ENCODE peak calls at places on chromosome 11, in ten cellular contexts. One of them, this sample, is unnamed.

GRCh38 chr11:80388133-80388532 is 947.3 kb upstream of the TENM4 start:
- DNase-seq in fibroblast of mammary gland: no peak
- DNase-seq in PC-3: peak; percentile 9
- DNase-seq in HFFc6: no peak
- DNase-seq in omental fat pad: no peak
- DNase-seq in fibroblast of lung: no peak
- DNase-seq in BE2C: no peak
- DNase-seq in IMR-90: no peak
- DNase-seq in stomach: no peak
- DNase-seq in left ventricle myocardium inferior: no peak
- DNase-seq in this sample: no peak

GRCh38 chr11:16028406-16028805 is 327.9 kb downstream of the SOX6 start:
- DNase-seq in BE2C: no peak
- DNase-seq in fibroblast of lung: peak; percentile 34
- DNase-seq in fibroblast of mammary gland: no peak
- DNase-seq in omental fat pad: no peak
- DNase-seq in HFFc6: peak; percentile 19
- DNase-seq in left ventricle myocardium inferior: no peak
- DNase-seq in PC-3: no peak
- DNase-seq in stomach: no peak
- DNase-seq in IMR-90: peak; percentile 45
- DNase-seq in this sample: no peak

GRCh38 chr11:66547662-66548009 is 933 bp downstream of the ACTN3 start:
- DNase-seq in BE2C: no peak
- DNase-seq in HFFc6: no peak
- DNase-seq in fibroblast of lung: no peak
- DNase-seq in stomach: no peak
- DNase-seq in omental fat pad: no peak
- DNase-seq in fibroblast of mammary gland: no peak
- DNase-seq in IMR-90: no peak
- DNase-seq in left ventricle myocardium inferior: no peak
- DNase-seq in PC-3: no peak
- DNase-seq in this sample: peak; percentile 32

GRCh38 chr11:92104349-92104748 is 120.3 kb upstream of the FAT3 start:
- DNase-seq in BE2C: no peak
- DNase-seq in HFFc6: no peak
- DNase-seq in fibroblast of lung: no peak
- DNase-seq in omental fat pad: no peak
- DNase-seq in left ventricle myocardium inferior: no peak
- DNase-seq in stomach: no peak
- DNase-seq in IMR-90: no peak
- DNase-seq in PC-3: no peak
- DNase-seq in fibroblast of mammary gland: no peak
- DNase-seq in this sample: no peak

GRCh38 chr11:45151362-45151982 is 5.0 kb downstream of the PRDM11 start:
- DNase-seq in fibroblast of lung: no peak
- DNase-seq in BE2C: no peak
- DNase-seq in fibroblast of mammary gland: no peak
- DNase-seq in IMR-90: no peak
- DNase-seq in HFFc6: no peak
- DNase-seq in PC-3: no peak
- DNase-seq in stomach: no peak
- DNase-seq in omental fat pad: no peak
- DNase-seq in left ventricle myocardium inferior: no peak
- DNase-seq in this sample: no peak

GRCh38 chr11:125871391-125872137 is 15.9 kb upstream of the HYLS1 start:
- DNase-seq in fibroblast of lung: peak; percentile 34
- DNase-seq in omental fat pad: peak; percentile 24
- DNase-seq in BE2C: peak; percentile 72
- DNase-seq in HFFc6: peak; percentile 16
- DNase-seq in IMR-90: peak; percentile 31
- DNase-seq in stomach: peak; percentile 37
- DNase-seq in left ventricle myocardium inferior: no peak
- DNase-seq in PC-3: peak; percentile 48
- DNase-seq in fibroblast of mammary gland: peak; percentile 42
- DNase-seq in this sample: peak; percentile 38

GRCh38 chr11:35272391-35272821 is 133.4 kb downstream of the CD44 start:
- DNase-seq in stomach: no peak
- DNase-seq in HFFc6: no peak
- DNase-seq in PC-3: no peak
- DNase-seq in BE2C: no peak
- DNase-seq in fibroblast of lung: no peak
- DNase-seq in omental fat pad: no peak
- DNase-seq in IMR-90: no peak
- DNase-seq in fibroblast of mammary gland: no peak
- DNase-seq in left ventricle myocardium inferior: no peak
- DNase-seq in this sample: no peak

GRCh38 chr11:61372659-61373058 is 10.5 kb downstream of the TMEM138 start:
- DNase-seq in PC-3: no peak
- DNase-seq in omental fat pad: no peak
- DNase-seq in HFFc6: no peak
- DNase-seq in left ventricle myocardium inferior: no peak
- DNase-seq in BE2C: no peak
- DNase-seq in IMR-90: no peak
- DNase-seq in stomach: no peak
- DNase-seq in fibroblast of mammary gland: no peak
- DNase-seq in fibroblast of lung: no peak
- DNase-seq in this sample: no peak

GRCh38 chr11:66907751-66908173 is 50.4 kb downstream of the PC start:
- DNase-seq in omental fat pad: no peak
- DNase-seq in fibroblast of lung: peak; percentile 70
- DNase-seq in IMR-90: no peak
- DNase-seq in stomach: no peak
- DNase-seq in left ventricle myocardium inferior: no peak
- DNase-seq in PC-3: no peak
- DNase-seq in HFFc6: no peak
- DNase-seq in fibroblast of mammary gland: no peak
- DNase-seq in BE2C: no peak
- DNase-seq in this sample: no peak

GRCh38 chr11:66491315-66491935 is 11.2 kb downstream of the DPP3 start:
- DNase-seq in HFFc6: no peak
- DNase-seq in fibroblast of mammary gland: no peak
- DNase-seq in IMR-90: no peak
- DNase-seq in stomach: no peak
- DNase-seq in PC-3: no peak
- DNase-seq in fibroblast of lung: no peak
- DNase-seq in left ventricle myocardium inferior: no peak
- DNase-seq in BE2C: no peak
- DNase-seq in omental fat pad: no peak
- DNase-seq in this sample: peak; percentile 48

GRCh38 chr11:59891781-59892181 is 13.2 kb downstream of the OOSP3 start:
- DNase-seq in PC-3: no peak
- DNase-seq in HFFc6: no peak
- DNase-seq in left ventricle myocardium inferior: no peak
- DNase-seq in BE2C: no peak
- DNase-seq in fibroblast of lung: no peak
- DNase-seq in stomach: no peak
- DNase-seq in IMR-90: no peak
- DNase-seq in fibroblast of mammary gland: no peak
- DNase-seq in omental fat pad: no peak
- DNase-seq in this sample: no peak

GRCh38 chr11:21933095-21933494 is 259.8 kb upstream of the ANO5 start:
- DNase-seq in omental fat pad: no peak
- DNase-seq in left ventricle myocardium inferior: no peak
- DNase-seq in HFFc6: no peak
- DNase-seq in fibroblast of mammary gland: no peak
- DNase-seq in PC-3: no peak
- DNase-seq in stomach: no peak
- DNase-seq in IMR-90: no peak
- DNase-seq in BE2C: no peak
- DNase-seq in fibroblast of lung: no peak
- DNase-seq in this sample: no peak
- TF ChIP-seq CTCF in omental fat pad: no peak
- TF ChIP-seq CTCF in left ventricle myocardium inferior: peak; percentile 51
- TF ChIP-seq CTCF in HFFc6: peak; percentile 60
- TF ChIP-seq CTCF in fibroblast of mammary gland: peak; percentile 29
- TF ChIP-seq CTCF in PC-3: peak; percentile 46
- TF ChIP-seq CTCF in stomach: no peak
- TF ChIP-seq CTCF in IMR-90: no peak
- TF ChIP-seq CTCF in BE2C: peak; percentile 59
- TF ChIP-seq CTCF in fibroblast of lung: no peak
- TF ChIP-seq CTCF in this sample: peak; percentile 78

DNA sequence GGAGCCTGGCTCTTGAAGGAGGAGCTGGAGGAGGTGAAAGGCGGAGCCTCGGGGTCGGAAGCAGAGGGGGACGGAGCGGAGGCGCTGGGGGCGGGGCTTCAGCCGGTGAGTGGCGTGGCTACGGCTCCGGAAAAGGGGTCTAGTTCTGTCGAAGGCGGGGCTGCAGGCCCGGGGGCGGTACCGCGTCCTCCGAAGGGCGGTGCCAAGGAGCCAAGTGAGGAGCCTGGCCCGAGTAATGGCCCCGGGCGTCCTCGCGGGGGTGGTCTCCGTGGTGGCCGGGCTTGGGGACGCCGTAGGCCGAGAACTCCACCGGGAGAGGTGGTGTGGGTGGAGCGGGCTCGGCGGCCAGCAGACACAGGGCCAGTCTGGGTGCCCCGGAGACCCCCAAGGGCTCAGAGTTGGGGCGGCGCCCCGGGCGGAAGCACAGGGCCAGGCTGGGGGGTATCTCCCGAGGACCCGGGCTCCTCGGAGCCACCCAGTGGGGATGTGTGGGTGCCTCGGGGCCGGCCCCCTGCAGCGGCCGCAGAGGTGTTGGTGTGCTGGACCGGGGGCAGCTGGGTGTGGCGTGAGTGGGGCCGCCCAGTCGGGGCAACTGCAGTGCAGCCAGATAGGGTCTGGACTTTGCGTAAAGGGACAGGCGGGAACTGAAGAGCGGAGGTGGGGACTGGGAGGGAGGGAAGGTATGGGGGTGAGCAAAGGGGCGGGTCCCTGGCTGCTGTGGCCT is 697 bp downstream of the FKBP2 start:
- DNase-seq in fibroblast of lung: peak; percentile 99
- DNase-seq in IMR-90: peak; percentile 99
- DNase-seq in left ventricle myocardium inferior: peak; percentile 100
- DNase-seq in HFFc6: peak; percentile 99
- DNase-seq in PC-3: peak; percentile 100
- DNase-seq in fibroblast of mammary gland: peak; percentile 99
- DNase-seq in stomach: peak; percentile 100
- DNase-seq in omental fat pad: peak; percentile 94
- DNase-seq in BE2C: peak; percentile 97
- DNase-seq in this sample: peak; percentile 100
- TF ChIP-seq CTCF in fibroblast of lung: no peak
- TF ChIP-seq CTCF in IMR-90: no peak
- TF ChIP-seq CTCF in left ventricle myocardium inferior: peak; percentile 7
- TF ChIP-seq CTCF in HFFc6: peak; percentile 7
- TF ChIP-seq CTCF in PC-3: no peak
- TF ChIP-seq CTCF in fibroblast of mammary gland: no peak
- TF ChIP-seq CTCF in stomach: no peak
- TF ChIP-seq CTCF in omental fat pad: no peak
- TF ChIP-seq CTCF in BE2C: no peak
- TF ChIP-seq CTCF in this sample: no peak

GRCh38 chr11:111925953-111926352 is 7.2 kb downstream of the C11orf52 start:
- DNase-seq in omental fat pad: no peak
- DNase-seq in left ventricle myocardium inferior: no peak
- DNase-seq in stomach: no peak
- DNase-seq in BE2C: no peak
- DNase-seq in PC-3: no peak
- DNase-seq in fibroblast of lung: no peak
- DNase-seq in HFFc6: no peak
- DNase-seq in fibroblast of mammary gland: no peak
- DNase-seq in IMR-90: no peak
- DNase-seq in this sample: no peak

GRCh38 chr11:111923951-111924350 is 5.2 kb downstream of the C11orf52 start:
- DNase-seq in left ventricle myocardium inferior: no peak
- DNase-seq in stomach: no peak
- DNase-seq in omental fat pad: no peak
- DNase-seq in IMR-90: no peak
- DNase-seq in fibroblast of lung: no peak
- DNase-seq in BE2C: no peak
- DNase-seq in fibroblast of mammary gland: no peak
- DNase-seq in PC-3: no peak
- DNase-seq in HFFc6: peak; percentile 30
- DNase-seq in this sample: no peak

GRCh38 chr11:111930472-111930871 is 6.7 kb upstream of the DIXDC1 start:
- DNase-seq in IMR-90: no peak
- DNase-seq in PC-3: no peak
- DNase-seq in left ventricle myocardium inferior: no peak
- DNase-seq in HFFc6: no peak
- DNase-seq in fibroblast of mammary gland: no peak
- DNase-seq in BE2C: no peak
- DNase-seq in stomach: no peak
- DNase-seq in fibroblast of lung: no peak
- DNase-seq in omental fat pad: no peak
- DNase-seq in this sample: no peak

GRCh38 chr11:111923351-111923788 is 4.7 kb downstream of the C11orf52 start:
- DNase-seq in IMR-90: peak; percentile 48
- DNase-seq in HFFc6: peak; percentile 46
- DNase-seq in BE2C: no peak
- DNase-seq in omental fat pad: no peak
- DNase-seq in PC-3: no peak
- DNase-seq in fibroblast of mammary gland: peak; percentile 51
- DNase-seq in left ventricle myocardium inferior: no peak
- DNase-seq in fibroblast of lung: peak; percentile 41
- DNase-seq in stomach: no peak
- DNase-seq in this sample: no peak

GRCh38 chr11:111926505-111927391 is 8.0 kb downstream of the C11orf52 start:
- DNase-seq in fibroblast of lung: peak; percentile 97
- DNase-seq in IMR-90: peak; percentile 96
- DNase-seq in stomach: peak; percentile 97
- DNase-seq in BE2C: peak; percentile 98
- DNase-seq in PC-3: peak; percentile 99
- DNase-seq in HFFc6: peak; percentile 92
- DNase-seq in left ventricle myocardium inferior: peak; percentile 97
- DNase-seq in omental fat pad: peak; percentile 78
- DNase-seq in fibroblast of mammary gland: peak; percentile 94
- DNase-seq in this sample: peak; percentile 98
- TF ChIP-seq CTCF in fibroblast of lung: no peak
- TF ChIP-seq CTCF in IMR-90: no peak
- TF ChIP-seq CTCF in stomach: no peak
- TF ChIP-seq CTCF in BE2C: no peak
- TF ChIP-seq CTCF in PC-3: no peak
- TF ChIP-seq CTCF in HFFc6: peak; percentile 33
- TF ChIP-seq CTCF in left ventricle myocardium inferior: peak; percentile 9
- TF ChIP-seq CTCF in omental fat pad: no peak
- TF ChIP-seq CTCF in fibroblast of mammary gland: peak; percentile 13
- TF ChIP-seq CTCF in this sample: no peak

DNA sequence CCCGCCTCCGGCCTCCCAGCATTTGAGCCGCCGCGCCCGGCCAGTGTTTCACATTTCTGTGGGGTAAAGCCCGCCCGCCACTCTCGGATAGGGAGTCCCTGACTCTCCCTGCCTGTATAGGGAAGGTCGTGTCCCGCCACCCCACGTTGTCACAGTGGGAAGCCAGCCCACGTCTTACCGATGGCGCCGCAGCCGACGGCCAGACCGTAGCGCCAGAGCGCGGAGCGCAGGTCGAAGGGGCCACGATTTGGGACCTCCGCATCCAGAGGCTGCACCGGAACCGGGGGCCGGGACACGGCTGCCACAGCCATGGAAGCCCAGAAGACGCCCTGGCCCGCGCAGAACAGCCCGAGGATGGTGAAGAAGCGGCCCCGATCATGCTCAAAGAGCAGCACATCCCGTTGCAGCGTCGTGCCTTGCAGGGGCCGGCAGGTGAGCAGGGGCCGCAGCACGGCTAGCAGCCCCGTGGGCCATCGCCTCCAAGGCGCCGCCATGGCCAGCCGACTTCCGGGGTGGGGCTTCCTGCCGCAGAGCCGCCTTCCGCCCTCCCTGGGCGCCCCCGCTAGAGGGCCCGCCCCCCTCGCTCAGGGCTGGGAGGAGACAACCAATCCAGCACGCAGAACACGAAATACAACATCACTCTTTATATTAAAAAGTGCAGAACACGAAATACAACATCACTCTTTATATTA is at the start of gene TMEM223:
- DNase-seq in HFFc6: peak; percentile 71
- DNase-seq in omental fat pad: peak; percentile 57
- DNase-seq in IMR-90: peak; percentile 72
- DNase-seq in fibroblast of lung: peak; percentile 75
- DNase-seq in fibroblast of mammary gland: peak; percentile 60
- DNase-seq in left ventricle myocardium inferior: peak; percentile 90
- DNase-seq in PC-3: peak; percentile 88
- DNase-seq in stomach: peak; percentile 90
- DNase-seq in BE2C: peak; percentile 85
- DNase-seq in this sample: peak; percentile 93
- TF ChIP-seq CTCF in HFFc6: peak; percentile 63
- TF ChIP-seq CTCF in omental fat pad: no peak
- TF ChIP-seq CTCF in IMR-90: peak; percentile 10
- TF ChIP-seq CTCF in fibroblast of lung: no peak
- TF ChIP-seq CTCF in fibroblast of mammary gland: no peak
- TF ChIP-seq CTCF in left ventricle myocardium inferior: peak; percentile 21
- TF ChIP-seq CTCF in PC-3: no peak
- TF ChIP-seq CTCF in stomach: peak; percentile 39
- TF ChIP-seq CTCF in BE2C: no peak
- TF ChIP-seq CTCF in this sample: peak; percentile 34